ENCODE peak calls at places on chromosome 2, in six cellular contexts. P is effector memory CD4-positive, alpha-beta T cell; A is cardiac muscle cell; Q is left ventricle myocardium inferior; E is endodermal cell; B is K562. Y is an unnamed sample.

GRCh38 chr2:179059026-179059680 is 9.2 kb upstream of the CCDC141 start:
- DNase-seq in P (no peak), A (no peak), Q (no peak), E (no peak), B (no peak), Y (no peak)

GRCh38 chr2:6863792-6864191 is 1.9 kb downstream of the CMPK2 start:
- DNase-seq in P (no peak), A (peak; percentile 53), Q (peak; percentile 33), E (no peak), B (no peak), Y (no peak)

GRCh38 chr2:44207102-44207501 is 38.4 kb downstream of the PPM1B start:
- DNase-seq in P (no peak), A (no peak), Q (no peak), E (no peak), B (no peak), Y (no peak)

GRCh38 chr2:228657807-228658402 is 476.4 kb upstream of the SPHKAP start:
- DNase-seq in P (no peak), A (peak; percentile 72), Q (no peak), E (no peak), B (no peak), Y (no peak)

GRCh38 chr2:213545964-213546363 is 261.7 kb downstream of the SPAG16 start:
- DNase-seq in P (no peak), A (no peak), Q (no peak), E (no peak), B (no peak), Y (no peak)

GRCh38 chr2:68828887-68829708 is 42.1 kb downstream of the BMP10 start:
- DNase-seq in P (peak; percentile 58), A (peak; percentile 73), Q (peak; percentile 94), E (peak; percentile 58), B (peak; percentile 90), Y (peak; percentile 99)

GRCh38 chr2:227406177-227407031 is 18.7 kb upstream of the SCYGR1 start:
- DNase-seq in P (no peak), A (peak; percentile 96), Q (peak; percentile 20), E (peak; percentile 91), B (peak; percentile 65), Y (peak; percentile 84)

GRCh38 chr2:230457073-230457768 is 41.2 kb downstream of the SP100 start:
- DNase-seq in P (no peak), A (no peak), Q (no peak), E (no peak), B (no peak), Y (no peak)

GRCh38 chr2:241803387-241804325 is 5.3 kb upstream of the NEU4 start:
- DNase-seq in P (no peak), A (peak; percentile 67), Q (peak; percentile 40), E (peak; percentile 60), B (no peak), Y (peak; percentile 73)

GRCh38 chr2:144256996-144257707 is 262.8 kb downstream of the ZEB2 start:
- DNase-seq in P (no peak), A (no peak), Q (no peak), E (no peak), B (no peak), Y (no peak)

GRCh38 chr2:3637311-3637675 is 20.7 kb upstream of the ALLC start:
- DNase-seq in P (no peak), A (no peak), Q (no peak), E (peak; percentile 12), B (no peak), Y (no peak)

GRCh38 chr2:71250945-71251344 is 24.0 kb upstream of the PAIP2B start:
- DNase-seq in P (no peak), A (no peak), Q (no peak), E (peak; percentile 56), B (no peak), Y (no peak)

GRCh38 chr2:150548527-150548926 is 61.1 kb upstream of the RND3 start:
- DNase-seq in P (no peak), A (peak; percentile 47), Q (no peak), E (peak; percentile 61), B (peak; percentile 11), Y (no peak)

GRCh38 chr2:226720948-226721347 is 78.7 kb downstream of the IRS1 start:
- DNase-seq in P (no peak), A (no peak), Q (no peak), E (peak; percentile 82), B (peak; percentile 5), Y (no peak)

GRCh38 chr2:196101325-196101981 is 32.8 kb upstream of the DNAH7 start:
- DNase-seq in P (no peak), A (no peak), Q (no peak), E (no peak), B (peak; percentile 78), Y (peak; percentile 47)

GRCh38 chr2:196103626-196104025 is 35.0 kb upstream of the DNAH7 start:
- DNase-seq in P (no peak), A (no peak), Q (no peak), E (no peak), B (no peak), Y (no peak)

GRCh38 chr2:196108604-196109003 is 40.0 kb upstream of the DNAH7 start:
- DNase-seq in P (no peak), A (no peak), Q (no peak), E (no peak), B (no peak), Y (no peak)

GRCh38 chr2:196105956-196106355 is 37.3 kb upstream of the DNAH7 start:
- DNase-seq in P (no peak), A (no peak), Q (no peak), E (no peak), B (no peak), Y (no peak)
- H3K4me1 ChIP-seq in P (no peaks in the 10 kb centered on the region), A (no peaks in the 10 kb centered on the region), Q (no peaks in the 10 kb centered on the region), E (no peaks in the 10 kb centered on the region), B (peaks cover 11% of the 10 kb centered on the region), Y (no peaks in the 10 kb centered on the region)

DNA sequence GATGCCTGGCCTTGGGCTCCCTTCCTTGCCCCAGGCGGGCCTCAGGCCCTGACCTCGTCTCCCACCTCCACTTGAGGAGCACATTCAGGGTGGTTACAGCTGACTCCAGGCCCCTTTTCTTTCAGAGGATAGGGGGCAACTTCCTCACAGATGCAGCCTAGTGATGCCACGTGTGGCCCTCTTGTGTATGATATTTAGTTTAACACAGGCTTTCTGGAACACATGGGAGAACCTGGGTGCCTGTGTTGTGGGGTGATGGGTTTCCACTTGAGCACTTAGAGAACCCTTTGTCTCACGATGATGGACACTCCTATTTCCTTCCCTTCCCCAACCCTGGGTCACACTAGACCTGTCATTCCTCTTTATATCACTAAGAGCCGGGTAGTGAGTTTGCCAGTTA is 6.8 kb upstream of the KCNS3 start:
- DNase-seq in P (no peak), A (no peak), Q (no peak), E (no peak), B (no peak), Y (no peak)
- H3K4me3 ChIP-seq in P (no peak overlapping the region), A (no peak overlapping the region), Q (no peak overlapping the region), E (no peak overlapping the region), B (no peak overlapping the region), Y (no peak overlapping the region)

GRCh38 chr2:236549165-236549564 is 20.5 kb upstream of the ACKR3 start:
- DNase-seq in P (no peak), A (no peak), Q (no peak), E (peak; percentile 73), B (no peak), Y (no peak)
- H3K4me1 ChIP-seq in P (peaks cover 51% of the 10 kb centered on the region), A (peaks cover 12% of the 10 kb centered on the region), Q (peaks cover 9% of the 10 kb centered on the region), E (no peaks in the 10 kb centered on the region), B (no peaks in the 10 kb centered on the region), Y (no peaks in the 10 kb centered on the region)

GRCh38 chr2:170715062-170715931 is at the start of gene SP5:
- DNase-seq in P (no peak), A (peak; percentile 83), Q (peak; percentile 25), E (peak; percentile 97), B (peak; percentile 94), Y (peak; percentile 86)

GRCh38 chr2:170712653-170713279 is 2.4 kb upstream of the SP5 start:
- DNase-seq in P (no peak), A (no peak), Q (no peak), E (peak; percentile 79), B (no peak), Y (no peak)

GRCh38 chr2:170714156-170715061 is 728 bp upstream of the SP5 start:
- DNase-seq in P (no peak), A (peak; percentile 57), Q (peak; percentile 17), E (peak; percentile 86), B (peak; percentile 85), Y (peak; percentile 71)

GRCh38 chr2:170711774-170712652 is 3.1 kb upstream of the SP5 start:
- DNase-seq in P (no peak), A (peak; percentile 50), Q (no peak), E (peak; percentile 96), B (no peak), Y (peak; percentile 23)

DNA sequence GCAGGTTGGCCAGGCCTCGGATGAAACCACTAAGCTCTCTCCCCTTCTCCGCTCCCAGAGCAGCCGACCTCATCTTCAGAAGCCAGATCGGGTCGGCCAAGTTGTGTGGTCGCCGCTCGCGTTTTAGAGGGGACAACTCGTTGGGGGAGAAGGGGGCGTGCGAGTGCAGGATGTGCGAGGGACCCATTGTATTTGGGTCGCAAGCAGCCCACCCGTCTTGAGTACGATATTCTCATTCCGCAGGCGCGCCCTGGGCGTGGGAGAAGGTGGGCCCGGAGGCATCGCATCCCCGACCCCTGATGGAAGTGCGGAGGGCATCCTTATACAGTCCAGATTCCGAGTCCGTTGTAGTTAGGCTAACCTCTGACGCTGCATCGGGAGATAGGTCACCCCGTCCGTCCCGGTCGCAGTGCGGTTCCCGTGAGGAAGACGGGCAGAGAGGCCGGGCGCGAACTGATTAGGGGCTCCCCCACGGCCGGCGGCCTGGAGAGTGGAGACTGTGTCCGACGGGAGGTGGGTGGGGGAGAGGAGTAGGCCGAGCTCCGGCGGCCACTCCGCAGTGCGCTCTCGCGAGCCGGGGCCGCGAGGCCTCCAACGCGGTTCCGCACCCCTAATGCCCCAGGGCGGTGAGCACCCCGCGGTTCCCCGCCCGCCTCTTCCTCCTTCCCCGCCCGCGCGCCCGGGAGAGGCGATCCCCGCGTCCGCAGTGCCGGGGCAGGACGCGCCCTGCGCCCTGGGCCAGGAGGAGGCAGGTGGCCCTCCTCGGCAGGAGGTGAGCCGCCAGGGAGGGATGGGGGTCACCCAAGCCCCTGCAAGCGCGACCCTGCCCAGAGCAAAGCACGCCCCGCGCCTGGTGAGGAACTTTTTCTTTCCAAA is 1.6 kb upstream of the SP5 start:
- DNase-seq in P (no peak), A (peak; percentile 23), Q (no peak), E (peak; percentile 81), B (no peak), Y (no peak)
- H3K4me3 ChIP-seq in P (peak overlapping the region; percentile 54), A (peak overlapping the region; percentile 36), Q (peak overlapping the region; percentile 70), E (peak overlapping the region; percentile 78), B (peak overlapping the region; percentile 50), Y (no peak overlapping the region)

Y was measured in adrenal gland.